ENCODE peak calls at places on chromosomes 12 and 14, in four cellular contexts. One of them, this sample, is unnamed.

GRCh38 chr12:84912191-84913142 is at the start of gene SLC6A15:
- DNase-seq in mammary epithelial cell: peak; percentile 88
- DNase-seq in GM12865: peak; percentile 38
- DNase-seq in fibroblast of the aortic adventitia: peak; percentile 86
- DNase-seq in this sample: peak; percentile 85

GRCh38 chr12:100827901-100828520 is 33.4 kb downstream of the ANO4 start:
- DNase-seq in fibroblast of the aortic adventitia: peak; percentile 67
- DNase-seq in GM12865: peak; percentile 40
- DNase-seq in mammary epithelial cell: peak; percentile 43
- DNase-seq in this sample: peak; percentile 60

GRCh38 chr12:96749978-96750377 is 157.1 kb upstream of the NEDD1 start:
- DNase-seq in GM12865: no peak
- DNase-seq in fibroblast of the aortic adventitia: no peak
- DNase-seq in mammary epithelial cell: no peak
- DNase-seq in this sample: no peak

GRCh38 chr12:68944296-68945076 is 11.5 kb upstream of the CPM start:
- DNase-seq in GM12865: no peak
- DNase-seq in fibroblast of the aortic adventitia: peak; percentile 36
- DNase-seq in mammary epithelial cell: no peak
- DNase-seq in this sample: no peak

GRCh38 chr12:92079054-92079385 is 66.6 kb downstream of the BTG1 start:
- DNase-seq in fibroblast of the aortic adventitia: peak; percentile 50
- DNase-seq in mammary epithelial cell: peak; percentile 36
- DNase-seq in GM12865: no peak
- DNase-seq in this sample: peak; percentile 69

GRCh38 chr12:70741266-70741665 is 104.0 kb upstream of the PTPRB start:
- DNase-seq in fibroblast of the aortic adventitia: no peak
- DNase-seq in mammary epithelial cell: no peak
- DNase-seq in GM12865: no peak
- DNase-seq in this sample: no peak

GRCh38 chr12:30795660-30796507 is 41.1 kb upstream of the CAPRIN2 start:
- DNase-seq in fibroblast of the aortic adventitia: peak; percentile 77
- DNase-seq in GM12865: peak; percentile 65
- DNase-seq in mammary epithelial cell: peak; percentile 72
- DNase-seq in this sample: peak; percentile 80

GRCh38 chr14:50061664-50062437 is 54.5 kb downstream of the VCPKMT start:
- DNase-seq in mammary epithelial cell: peak; percentile 50
- DNase-seq in fibroblast of the aortic adventitia: peak; percentile 16
- DNase-seq in GM12865: peak; percentile 95
- DNase-seq in this sample: peak; percentile 40

GRCh38 chr14:37172024-37172869 is at the start of gene SLC25A21:
- DNase-seq in GM12865: no peak
- DNase-seq in fibroblast of the aortic adventitia: peak; percentile 81
- DNase-seq in mammary epithelial cell: peak; percentile 85
- DNase-seq in this sample: peak; percentile 80

GRCh38 chr14:64045091-64045490 is 192.3 kb downstream of the SYNE2 start:
- DNase-seq in fibroblast of the aortic adventitia: no peak
- DNase-seq in GM12865: no peak
- DNase-seq in mammary epithelial cell: no peak
- DNase-seq in this sample: no peak

GRCh38 chr12:120101617-120102016 is 14.9 kb downstream of the RAB35 start:
- DNase-seq in mammary epithelial cell: no peak
- DNase-seq in GM12865: no peak
- DNase-seq in fibroblast of the aortic adventitia: no peak
- DNase-seq in this sample: no peak

GRCh38 chr12:128976120-128976519 is 122.8 kb downstream of the GLT1D1 start:
- DNase-seq in GM12865: peak; percentile 32
- DNase-seq in mammary epithelial cell: no peak
- DNase-seq in fibroblast of the aortic adventitia: no peak
- DNase-seq in this sample: no peak

GRCh38 chr12:116933101-116933500 is 22.4 kb downstream of the FBXW8 start:
- DNase-seq in fibroblast of the aortic adventitia: peak; percentile 58
- DNase-seq in mammary epithelial cell: no peak
- DNase-seq in GM12865: no peak
- DNase-seq in this sample: no peak

GRCh38 chr14:69480136-69480535 is 4.4 kb upstream of the PLEKHD1 start:
- DNase-seq in mammary epithelial cell: no peak
- DNase-seq in fibroblast of the aortic adventitia: no peak
- DNase-seq in GM12865: no peak
- DNase-seq in this sample: no peak

GRCh38 chr12:120316798-120317257 is 10.8 kb downstream of the PLA2G1B start:
- DNase-seq in GM12865: no peak
- DNase-seq in mammary epithelial cell: peak; percentile 31
- DNase-seq in fibroblast of the aortic adventitia: no peak
- DNase-seq in this sample: no peak

GRCh38 chr12:46998811-46999368 is 80.5 kb upstream of the PCED1B start:
- DNase-seq in mammary epithelial cell: peak; percentile 74
- DNase-seq in GM12865: no peak
- DNase-seq in fibroblast of the aortic adventitia: peak; percentile 61
- DNase-seq in this sample: peak; percentile 61

GRCh38 chr12:65925626-65926025 is 101.3 kb downstream of the HMGA2 start:
- DNase-seq in mammary epithelial cell: no peak
- DNase-seq in GM12865: peak; percentile 27
- DNase-seq in fibroblast of the aortic adventitia: no peak
- DNase-seq in this sample: no peak

GRCh38 chr14:21101802-21102413 is 1.0 kb downstream of the TMEM253 start:
- DNase-seq in fibroblast of the aortic adventitia: no peak
- DNase-seq in mammary epithelial cell: no peak
- DNase-seq in GM12865: no peak
- DNase-seq in this sample: no peak

GRCh38 chr12:108033091-108033490 is 96.0 kb upstream of the WSCD2 start:
- DNase-seq in fibroblast of the aortic adventitia: no peak
- DNase-seq in GM12865: no peak
- DNase-seq in mammary epithelial cell: no peak
- DNase-seq in this sample: no peak

DNA sequence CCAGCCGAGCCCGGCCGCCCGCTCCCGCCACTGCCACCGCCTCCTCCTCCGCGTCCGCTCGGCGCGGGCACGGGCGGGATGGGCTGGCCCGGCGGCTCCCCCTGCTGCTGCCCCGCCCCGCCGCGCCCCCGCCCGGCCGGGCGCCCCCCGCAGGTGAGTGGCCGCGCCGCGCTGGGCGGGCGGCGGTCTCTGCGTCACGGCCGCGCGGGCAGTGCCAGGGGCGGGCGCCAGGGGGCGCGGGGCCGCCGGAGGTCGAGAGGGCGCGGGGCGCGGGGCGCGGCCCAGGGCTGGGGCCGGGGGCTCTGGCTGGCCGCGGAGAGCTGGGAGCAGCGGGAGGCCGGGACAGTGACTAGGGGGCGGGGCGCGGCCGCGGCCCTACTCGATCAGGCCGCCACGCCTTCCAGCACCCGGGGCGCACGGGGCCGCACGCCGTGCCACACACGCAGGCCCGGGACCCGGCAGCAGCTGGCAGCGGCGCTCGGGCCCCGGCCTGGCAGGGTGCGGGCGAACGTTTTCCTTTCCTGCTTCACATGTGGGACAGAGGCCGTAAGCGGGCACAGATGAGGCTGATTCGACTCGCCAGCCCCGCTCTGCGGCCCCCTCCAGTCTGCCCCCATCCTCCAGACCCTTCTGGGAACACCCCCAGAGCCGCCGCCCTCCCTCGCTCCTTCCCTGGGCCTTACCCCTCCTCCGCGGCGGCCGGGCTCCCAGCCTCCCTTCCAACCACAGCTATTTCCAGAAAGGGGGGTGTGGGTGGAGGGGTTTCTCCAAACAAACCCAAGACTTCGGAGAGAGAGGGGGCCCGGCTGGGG is 2.4 kb upstream of the TNS2 start:
- DNase-seq in fibroblast of the aortic adventitia: peak; percentile 79
- DNase-seq in mammary epithelial cell: no peak
- DNase-seq in GM12865: peak; percentile 51
- DNase-seq in this sample: peak; percentile 60
- TF ChIP-seq CTCF in fibroblast of the aortic adventitia: no peak
- TF ChIP-seq CTCF in mammary epithelial cell: no peak
- TF ChIP-seq CTCF in GM12865: peak; percentile 41
- TF ChIP-seq CTCF in this sample: no peak

GRCh38 chr14:105166571-105167302 is 1.8 kb downstream of the JAG2 start:
- DNase-seq in GM12865: no peak
- DNase-seq in fibroblast of the aortic adventitia: no peak
- DNase-seq in mammary epithelial cell: peak; percentile 50
- DNase-seq in this sample: no peak
- H3K4me3 ChIP-seq in GM12865: no peak overlapping the region
- H3K4me3 ChIP-seq in fibroblast of the aortic adventitia: no peak overlapping the region
- H3K4me3 ChIP-seq in mammary epithelial cell: peak overlapping the region; percentile 1
- H3K4me3 ChIP-seq in this sample: no peak overlapping the region

GRCh38 chr12:124750787-124751471 is 112.7 kb downstream of the SCARB1 start:
- DNase-seq in GM12865: no peak
- DNase-seq in mammary epithelial cell: no peak
- DNase-seq in fibroblast of the aortic adventitia: no peak
- DNase-seq in this sample: no peak
- TF ChIP-seq CTCF in GM12865: peak; percentile 14
- TF ChIP-seq CTCF in mammary epithelial cell: no peak
- TF ChIP-seq CTCF in fibroblast of the aortic adventitia: no peak
- TF ChIP-seq CTCF in this sample: no peak

DNA sequence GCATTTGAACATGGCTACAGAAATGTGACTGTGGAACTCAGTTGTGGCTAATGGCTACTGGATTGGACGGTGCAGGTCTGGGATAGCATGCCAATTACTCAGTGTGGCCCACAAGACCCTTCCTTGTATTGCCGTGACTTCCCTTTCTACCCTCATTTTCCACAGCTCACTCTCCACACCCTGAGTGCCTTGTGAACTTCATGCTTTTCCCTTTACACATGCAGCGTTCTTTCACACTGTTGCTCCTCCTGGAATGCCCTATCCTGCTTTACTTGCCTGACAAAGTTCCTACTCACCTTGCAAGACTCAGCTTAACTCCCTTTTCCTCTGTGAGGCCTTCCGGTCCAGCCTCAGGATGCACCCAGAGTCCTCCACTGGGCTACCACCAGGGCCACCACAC is 46.8 kb upstream of the MAX start:
- DNase-seq in fibroblast of the aortic adventitia: no peak
- DNase-seq in mammary epithelial cell: no peak
- DNase-seq in GM12865: no peak
- DNase-seq in this sample: no peak
- H3K4me3 ChIP-seq in fibroblast of the aortic adventitia: no peak overlapping the region
- H3K4me3 ChIP-seq in mammary epithelial cell: no peak overlapping the region
- H3K4me3 ChIP-seq in GM12865: no peak overlapping the region
- H3K4me3 ChIP-seq in this sample: no peak overlapping the region

DNA sequence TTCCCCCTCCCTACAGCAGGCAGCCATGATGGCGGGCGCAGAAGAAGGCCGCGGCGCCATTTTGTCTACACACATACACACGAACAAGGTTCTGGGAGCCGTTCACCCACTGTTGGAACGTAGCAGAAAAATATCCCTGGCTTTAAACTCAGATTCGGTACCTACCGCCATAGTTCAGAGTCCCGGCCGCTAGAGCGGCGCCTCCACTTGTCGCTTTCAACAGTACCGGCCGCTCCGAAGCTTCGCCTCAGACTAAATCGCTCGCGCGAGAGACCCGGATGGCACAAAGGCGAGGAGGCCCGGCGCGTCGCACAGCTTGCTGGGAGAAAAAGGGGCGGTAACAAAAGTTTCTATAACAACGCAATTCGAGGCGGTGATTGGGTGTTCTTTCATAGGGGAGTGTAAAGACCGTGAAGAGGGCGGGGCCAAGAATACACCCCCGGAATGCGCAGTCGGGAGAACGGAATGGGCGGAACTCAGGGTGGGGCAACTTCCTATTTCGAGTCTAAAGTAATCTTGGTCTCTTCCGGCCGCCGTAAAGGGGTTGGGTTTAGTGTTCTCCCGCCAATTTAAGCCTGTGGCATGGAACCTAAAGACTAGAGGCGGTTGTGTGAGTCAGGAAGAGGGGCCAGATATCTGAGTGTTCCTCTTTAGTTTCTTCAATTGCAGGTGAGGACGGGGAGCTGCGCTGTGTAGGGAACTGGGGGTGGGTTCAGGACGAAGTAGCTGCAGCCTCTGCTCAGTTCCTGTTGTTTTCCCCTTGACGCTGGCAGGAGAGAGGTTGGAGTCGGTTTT is at the start of the genes KNTC1 and RSRC2:
- DNase-seq in GM12865: peak; percentile 100
- DNase-seq in mammary epithelial cell: peak; percentile 100
- DNase-seq in fibroblast of the aortic adventitia: peak; percentile 100
- DNase-seq in this sample: peak; percentile 100
- TF ChIP-seq CTCF in GM12865: no peak
- TF ChIP-seq CTCF in mammary epithelial cell: no peak
- TF ChIP-seq CTCF in fibroblast of the aortic adventitia: no peak
- TF ChIP-seq CTCF in this sample: no peak

GRCh38 chr12:122934722-122935121 is 31.5 kb downstream of the ABCB9 start:
- DNase-seq in GM12865: peak; percentile 68
- DNase-seq in fibroblast of the aortic adventitia: no peak
- DNase-seq in mammary epithelial cell: no peak
- DNase-seq in this sample: no peak
- H3K4me3 ChIP-seq in GM12865: no peak overlapping the region
- H3K4me3 ChIP-seq in fibroblast of the aortic adventitia: no peak overlapping the region
- H3K4me3 ChIP-seq in mammary epithelial cell: no peak overlapping the region
- H3K4me3 ChIP-seq in this sample: no peak overlapping the region

GRCh38 chr14:77290705-77291104 is 19.7 kb upstream of the NGB start:
- DNase-seq in mammary epithelial cell: peak; percentile 12
- DNase-seq in GM12865: no peak
- DNase-seq in fibroblast of the aortic adventitia: peak; percentile 14
- DNase-seq in this sample: no peak
- TF ChIP-seq CTCF in mammary epithelial cell: peak; percentile 4
- TF ChIP-seq CTCF in GM12865: peak; percentile 3
- TF ChIP-seq CTCF in fibroblast of the aortic adventitia: peak; percentile 10
- TF ChIP-seq CTCF in this sample: no peak

DNA sequence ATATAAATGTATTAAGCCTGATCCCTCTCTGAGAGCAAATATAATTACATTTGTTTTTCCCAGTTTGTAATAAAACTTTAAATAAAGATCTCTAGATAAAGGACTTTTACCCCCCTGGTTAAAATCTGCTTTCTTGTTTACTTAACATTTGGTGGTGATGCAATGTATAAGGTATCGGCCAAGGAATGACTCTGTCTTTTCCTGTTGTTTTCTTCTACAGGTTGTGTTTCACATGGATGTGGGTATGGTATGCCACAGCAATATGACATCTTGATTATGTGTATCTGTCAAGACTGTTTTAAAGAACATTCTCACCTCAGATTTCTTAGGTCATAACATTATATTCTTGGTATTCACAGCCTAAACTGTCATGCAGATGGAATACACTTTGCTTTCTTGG is 210.6 kb upstream of the NOVA1 start:
- DNase-seq in fibroblast of the aortic adventitia: peak; percentile 22
- DNase-seq in GM12865: no peak
- DNase-seq in mammary epithelial cell: no peak
- DNase-seq in this sample: peak; percentile 61
- H3K4me3 ChIP-seq in fibroblast of the aortic adventitia: no peak overlapping the region
- H3K4me3 ChIP-seq in GM12865: no peak overlapping the region
- H3K4me3 ChIP-seq in mammary epithelial cell: no peak overlapping the region
- H3K4me3 ChIP-seq in this sample: no peak overlapping the region

DNA sequence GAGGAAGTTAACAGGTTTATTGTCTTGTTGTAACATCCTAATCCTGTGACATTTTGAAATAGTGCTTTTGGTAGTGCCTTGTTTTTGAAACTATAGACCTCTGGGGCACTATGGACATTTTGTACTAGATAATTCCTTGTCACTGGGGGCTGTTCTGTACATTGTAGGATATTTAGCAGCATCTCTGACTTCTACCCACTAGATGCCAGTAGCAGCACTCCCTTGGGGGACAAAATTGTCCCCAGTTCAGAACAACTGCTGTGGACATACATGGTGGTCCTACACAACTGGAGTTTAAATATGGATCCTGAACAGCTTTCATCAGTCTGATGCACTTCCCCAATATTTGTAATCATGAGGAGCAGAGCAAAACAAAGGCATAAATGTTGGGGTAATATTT is 264.7 kb downstream of the RAD51B start:
- DNase-seq in mammary epithelial cell: no peak
- DNase-seq in fibroblast of the aortic adventitia: peak; percentile 25
- DNase-seq in GM12865: peak; percentile 31
- DNase-seq in this sample: peak; percentile 40
- TF ChIP-seq CTCF in mammary epithelial cell: no peak
- TF ChIP-seq CTCF in fibroblast of the aortic adventitia: peak; percentile 21
- TF ChIP-seq CTCF in GM12865: peak; percentile 17
- TF ChIP-seq CTCF in this sample: peak; percentile 31

GRCh38 chr14:41597647-41598046 is 9.0 kb upstream of the LRFN5 start:
- DNase-seq in mammary epithelial cell: no peak
- DNase-seq in GM12865: no peak
- DNase-seq in fibroblast of the aortic adventitia: peak; percentile 7
- DNase-seq in this sample: no peak
- H3K4me3 ChIP-seq in mammary epithelial cell: no peak overlapping the region
- H3K4me3 ChIP-seq in GM12865: no peak overlapping the region
- H3K4me3 ChIP-seq in fibroblast of the aortic adventitia: no peak overlapping the region
- H3K4me3 ChIP-seq in this sample: no peak overlapping the region